ENCODE peak calls at places on chromosomes 1 and 21, in ten cellular contexts. B, N, F, J, X, V, Y, W, Z and K are unnamed samples.

GRCh38 chr1:27409669-27410068 is 17.2 kb downstream of the GPR3 start:
- DNase-seq in B (no peak), N (no peak), F (no peak), J (no peak), X (no peak), V (no peak), Y (no peak), W (no peak), Z (no peak), K (no peak)

GRCh38 chr1:68147534-68147933 is 84.8 kb downstream of the WLS start:
- DNase-seq in B (no peak), N (no peak), F (no peak), J (peak), X (no peak), V (no peak), Y (no peak), W (no peak), Z (no peak), K (no peak)

GRCh38 chr1:205532996-205533728 is 28.7 kb downstream of the CDK18 start:
- DNase-seq in B (no peak), N (no peak), F (no peak), J (peak), X (no peak), V (no peak), Y (no peak), W (no peak), Z (no peak), K (no peak)

GRCh38 chr21:44925027-44925755 is 4.5 kb upstream of the ITGB2 start:
- DNase-seq in B (no peak), N (peak), F (peak), J (no peak), X (peak), V (no peak), Y (no peak), W (no peak), Z (no peak), K (peak)

GRCh38 chr1:222912730-222913129 is 97.9 kb downstream of the DISP1 start:
- DNase-seq in B (no peak), N (no peak), F (no peak), J (no peak), X (no peak), V (no peak), Y (no peak), W (no peak), Z (no peak), K (peak)

GRCh38 chr1:33337994-33338494 is 17.1 kb upstream of the A3GALT2 start:
- DNase-seq in B (no peak), N (no peak), F (no peak), J (no peak), X (no peak), V (no peak), Y (no peak), W (no peak), Z (no peak), K (peak)

GRCh38 chr1:35715568-35716002 is 3.1 kb downstream of the C1orf216 start:
- DNase-seq in B (peak), N (peak), F (peak), J (peak), X (peak), V (peak), Y (peak), W (peak), Z (peak), K (peak)

GRCh38 chr1:167276969-167277368 is 56.3 kb downstream of the POU2F1 start:
- DNase-seq in B (no peak), N (no peak), F (no peak), J (no peak), X (no peak), V (no peak), Y (no peak), W (no peak), Z (no peak), K (no peak)

GRCh38 chr1:110561631-110562030 is 42.7 kb upstream of the KCNA10 start:
- DNase-seq in B (no peak), N (no peak), F (no peak), J (no peak), X (no peak), V (no peak), Y (no peak), W (no peak), Z (no peak), K (no peak)

GRCh38 chr1:154961497-154962237 is at the start of gene PYGO2:
- DNase-seq in B (peak), N (peak), F (peak), J (peak), X (peak), V (peak), Y (peak), W (peak), Z (peak), K (peak)

GRCh38 chr1:174818951-174819350 is 180.8 kb upstream of the CACYBP start:
- DNase-seq in B (no peak), N (peak), F (no peak), J (no peak), X (no peak), V (no peak), Y (no peak), W (no peak), Z (peak), K (no peak)

GRCh38 chr1:95276429-95276828 is 42.4 kb downstream of the RWDD3 start:
- DNase-seq in B (no peak), N (no peak), F (no peak), J (no peak), X (no peak), V (no peak), Y (no peak), W (no peak), Z (no peak), K (no peak)